ENCODE peak calls at places on chromosomes 4 and X, in eight cellular contexts. F is fibroblast of pulmonary artery, X is suprapubic skin, V is BJ, R is tibial artery, O is astrocyte of the cerebellum, I is AG04450, H is stomach. D is an unnamed sample.

GRCh38 chr4:150280081-150280950 is 202.1 kb downstream of the DCLK2 start:
- DNase-seq in F (peak; percentile 74), X (no peak), V (peak; percentile 47), R (no peak), O (peak; percentile 90), I (peak; percentile 63), H (no peak), D (peak; percentile 97)

GRCh38 chrX:108312011-108312410 is 126.2 kb downstream of the COL4A6 start:
- DNase-seq in F (no peak), X (no peak), V (no peak), R (no peak), O (no peak), I (no peak), H (no peak), D (no peak)

GRCh38 chrX:11567528-11568220 is 98.0 kb downstream of the ARHGAP6 start:
- DNase-seq in F (no peak), X (no peak), V (no peak), R (no peak), O (no peak), I (no peak), H (no peak), D (no peak)

GRCh38 chrX:23993012-23993633 is 33.9 kb downstream of the KLHL15 start:
- DNase-seq in F (peak; percentile 51), X (no peak), V (no peak), R (no peak), O (no peak), I (no peak), H (no peak), D (no peak)

GRCh38 chr4:38531126-38531737 is 132.8 kb upstream of the KLF3 start:
- DNase-seq in F (peak; percentile 10), X (no peak), V (no peak), R (no peak), O (peak; percentile 4), I (peak; percentile 4), H (no peak), D (no peak)

GRCh38 chr4:180101348-180102083 is 2141.7 kb upstream of the TENM3 start:
- DNase-seq in F (no peak), X (peak; percentile 69), V (no peak), R (no peak), O (no peak), I (no peak), H (no peak), D (no peak)

GRCh38 chrX:153578200-153578835 is 20.6 kb downstream of the CCNQ start:
- DNase-seq in F (no peak), X (no peak), V (no peak), R (no peak), O (no peak), I (no peak), H (no peak), D (no peak)

GRCh38 chr4:162265802-162266201 is 102.0 kb upstream of the FSTL5 start:
- DNase-seq in F (no peak), X (no peak), V (no peak), R (no peak), O (no peak), I (no peak), H (no peak), D (no peak)

GRCh38 chr4:183989471-183989870 is 84.4 kb downstream of the STOX2 start:
- DNase-seq in F (peak; percentile 89), X (no peak), V (no peak), R (no peak), O (no peak), I (peak; percentile 30), H (no peak), D (no peak)

GRCh38 chr4:34181311-34181808 is 2063.0 kb downstream of the ARAP2 start:
- DNase-seq in F (peak; percentile 94), X (no peak), V (peak; percentile 84), R (no peak), O (peak; percentile 85), I (peak; percentile 52), H (no peak), D (peak; percentile 71)

GRCh38 chrX:96979766-96980165 is 96.1 kb downstream of the RPA4 start:
- DNase-seq in F (no peak), X (no peak), V (no peak), R (no peak), O (no peak), I (no peak), H (no peak), D (no peak)

GRCh38 chrX:68634649-68635227 is 12.7 kb upstream of the STARD8 start:
- DNase-seq in F (no peak), X (no peak), V (peak; percentile 62), R (no peak), O (no peak), I (no peak), H (no peak), D (no peak)

GRCh38 chrX:87583679-87584078 is 66.1 kb downstream of the KLHL4 start:
- DNase-seq in F (peak; percentile 40), X (no peak), V (no peak), R (no peak), O (no peak), I (no peak), H (peak; percentile 32), D (no peak)

DNA sequence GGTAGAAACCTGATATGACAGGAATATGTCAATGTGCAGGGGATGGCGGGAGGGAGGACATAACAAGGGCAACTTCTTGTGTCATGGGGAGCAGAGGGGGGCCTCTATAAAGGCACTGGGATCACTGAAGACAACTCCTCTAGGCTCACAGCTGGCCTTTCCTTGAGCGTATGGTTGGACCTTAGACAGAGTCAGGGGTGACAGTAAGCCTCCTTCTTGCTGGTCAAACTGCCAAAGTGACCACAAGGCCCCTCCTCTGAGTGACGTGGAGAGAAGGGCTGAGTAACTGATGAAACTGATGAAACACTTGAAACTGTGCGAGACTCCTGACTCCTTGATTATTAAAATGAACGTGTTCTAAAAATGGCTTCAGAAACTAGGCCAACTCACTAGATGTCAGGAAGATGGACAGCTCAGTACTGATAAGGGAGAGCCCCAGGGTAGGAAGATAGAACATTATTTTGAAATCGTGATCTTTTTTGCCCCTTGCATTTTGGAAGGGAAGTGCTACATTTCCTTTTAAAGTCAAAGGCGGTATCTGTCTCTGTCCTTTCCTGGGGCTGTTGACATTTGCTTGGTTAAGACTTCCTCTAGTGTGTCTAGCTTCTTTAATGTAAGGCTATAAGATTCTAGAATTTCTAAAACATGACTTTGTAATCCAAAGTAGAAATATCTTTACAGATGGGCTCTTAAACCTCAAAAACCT is 1.6 kb downstream of the RAB33A start:
- DNase-seq in F (peak; percentile 80), X (no peak), V (peak; percentile 53), R (peak; percentile 79), O (no peak), I (no peak), H (no peak), D (no peak)
- H3K4me3 ChIP-seq in F (no peak overlapping the region), X (no peak overlapping the region), V (no peak overlapping the region), R (no peak overlapping the region), O (no peak overlapping the region), I (no peak overlapping the region), H (no peak overlapping the region), D (no peak overlapping the region)

GRCh38 chrX:71910526-71911022 is at the start of gene NHSL2:
- DNase-seq in F (no peak), X (no peak), V (no peak), R (peak; percentile 32), O (no peak), I (no peak), H (no peak), D (no peak)

GRCh38 chrX:71908387-71908786 is 2.3 kb upstream of the NHSL2 start:
- DNase-seq in F (no peak), X (no peak), V (no peak), R (no peak), O (no peak), I (no peak), H (no peak), D (no peak)

GRCh38 chrX:71911731-71912050 is 1.0 kb downstream of the NHSL2 start:
- DNase-seq in F (no peak), X (no peak), V (no peak), R (no peak), O (no peak), I (no peak), H (no peak), D (no peak)

GRCh38 chrX:71911023-71911730 is 532 bp downstream of the NHSL2 start:
- DNase-seq in F (no peak), X (no peak), V (no peak), R (no peak), O (no peak), I (no peak), H (no peak), D (no peak)

DNA sequence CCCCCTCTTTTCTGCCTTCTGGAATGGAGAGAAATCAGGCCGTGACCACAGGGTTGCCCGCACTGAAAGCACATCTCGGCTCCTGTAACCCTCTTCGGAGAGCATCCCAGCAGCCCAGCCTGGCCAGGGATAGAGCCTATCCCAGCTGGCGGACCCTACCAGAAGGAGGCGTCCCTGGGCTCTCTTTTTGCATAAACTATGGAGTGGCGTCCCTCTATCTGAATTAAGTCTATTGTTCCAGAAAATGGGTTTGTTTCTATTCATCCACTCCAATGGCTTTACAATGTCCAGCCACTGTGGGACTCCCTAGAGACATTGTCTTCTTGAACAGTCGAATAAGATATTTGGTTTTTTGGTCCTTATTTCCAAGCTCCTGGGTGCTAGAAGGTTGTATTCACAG is 689 bp upstream of the NHSL2 start:
- DNase-seq in F (peak; percentile 28), X (no peak), V (no peak), R (peak; percentile 27), O (no peak), I (no peak), H (no peak), D (no peak)
- H3K4me3 ChIP-seq in F (peak overlapping the region; percentile 44), X (peak overlapping the region; percentile 52), V (no peak overlapping the region), R (no peak overlapping the region), O (peak overlapping the region; percentile 37), I (peak overlapping the region; percentile 53), H (no peak overlapping the region), D (peak overlapping the region; percentile 66)

DNA sequence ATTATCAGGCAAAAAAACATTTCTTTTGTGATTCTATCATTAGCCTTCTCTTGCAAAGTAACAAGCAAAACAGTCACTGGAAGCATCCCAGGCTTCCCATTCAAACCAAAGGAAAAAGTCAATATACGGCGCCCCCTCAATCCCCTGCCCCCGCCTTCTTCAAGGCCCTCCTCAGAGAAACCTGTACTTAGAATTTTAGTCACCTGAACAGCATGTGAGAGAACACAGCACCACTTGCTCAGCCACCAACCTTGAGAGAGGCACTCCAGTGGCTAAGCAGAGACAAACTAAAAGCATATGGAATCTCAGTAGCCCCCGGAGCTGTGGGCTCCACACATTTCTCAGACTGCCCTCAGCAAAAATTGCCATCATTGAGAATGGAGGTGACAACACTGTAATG is 25.2 kb downstream of the LEF1 start:
- DNase-seq in F (no peak), X (no peak), V (no peak), R (no peak), O (no peak), I (no peak), H (no peak), D (no peak)
- H3K4me3 ChIP-seq in F (no peak overlapping the region), X (no peak overlapping the region), V (no peak overlapping the region), R (no peak overlapping the region), O (no peak overlapping the region), I (no peak overlapping the region), H (no peak overlapping the region), D (no peak overlapping the region)

DNA sequence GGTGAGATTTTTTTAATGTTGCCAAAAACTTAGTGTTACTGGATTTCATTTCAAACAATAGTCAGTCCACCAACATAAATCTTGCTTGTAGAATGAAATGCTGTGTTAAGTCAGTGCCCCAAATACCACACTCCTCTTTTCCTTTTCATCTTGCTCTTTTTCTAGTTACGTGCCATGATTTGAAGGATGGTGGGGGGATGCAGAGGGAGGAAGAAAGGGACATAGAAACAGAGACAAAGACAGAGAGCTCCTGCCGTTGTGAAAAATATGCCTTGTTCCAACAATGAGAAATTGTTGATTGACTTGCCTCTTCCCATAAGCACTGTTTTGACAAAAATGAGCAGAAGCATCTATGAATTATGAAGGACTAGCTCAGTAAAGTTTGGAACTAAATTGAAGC is 111.8 kb upstream of the PTPN13 start:
- DNase-seq in F (no peak), X (no peak), V (no peak), R (no peak), O (no peak), I (no peak), H (no peak), D (no peak)
- H3K4me3 ChIP-seq in F (no peak overlapping the region), X (no peak overlapping the region), V (no peak overlapping the region), R (no peak overlapping the region), O (no peak overlapping the region), I (no peak overlapping the region), H (no peak overlapping the region), D (no peak overlapping the region)